ENCODE peak calls at places on chromosomes 2 and 18, in nine cellular contexts. G, X, W, J, F, K, H, A and P are unnamed samples.

GRCh38 chr18:10487161-10487560 is 32.7 kb downstream of the APCDD1 start:
- DNase-seq in K (no peak), G (no peak), J (no peak), A (no peak), H (peak), F (no peak), X (no peak), W (no peak), P (no peak)

GRCh38 chr2:121828281-121828731 is 72.9 kb downstream of the TSN start:
- DNase-seq in F (no peak), H (no peak), J (peak), X (no peak), G (no peak), A (no peak), W (no peak), K (no peak), P (no peak)

GRCh38 chr18:49017813-49018552 is 67.2 kb upstream of the SMAD7 start:
- DNase-seq in J (no peak), W (no peak), X (no peak), F (no peak), A (no peak), K (no peak), G (no peak), H (no peak), P (no peak)

GRCh38 chr2:11996618-11997017 is 250.2 kb downstream of the LPIN1 start:
- DNase-seq in J (peak), X (peak), W (no peak), A (no peak), H (no peak), F (no peak), G (no peak), K (no peak), P (no peak)

GRCh38 chr2:190947711-190948251 is 66.2 kb downstream of the STAT1 start:
- DNase-seq in J (peak), A (no peak), W (no peak), F (no peak), X (peak), K (no peak), G (no peak), H (no peak), P (no peak)

GRCh38 chr2:116718451-116718850 is 1096.0 kb upstream of the DDX18 start:
- DNase-seq in H (no peak), F (no peak), K (no peak), J (peak), G (no peak), X (no peak), W (no peak), A (no peak), P (no peak)

GRCh38 chr2:134014196-134014960 is 239.5 kb upstream of the MGAT5 start:
- DNase-seq in H (no peak), A (no peak), X (peak), J (no peak), F (no peak), G (no peak), W (no peak), K (no peak), P (no peak)

GRCh38 chr2:166610180-166610919 is 116.3 kb upstream of the SCN7A start:
- DNase-seq in X (no peak), A (no peak), J (peak), F (no peak), W (peak), H (no peak), K (no peak), G (peak), P (no peak)

GRCh38 chr2:85717308-85718005 is 23.3 kb downstream of the GNLY start:
- DNase-seq in H (no peak), W (no peak), K (no peak), A (no peak), X (peak), F (no peak), G (no peak), J (no peak), P (no peak)

GRCh38 chr2:189466046-189466445 is 24.8 kb downstream of the WDR75 start:
- DNase-seq in J (no peak), X (no peak), F (no peak), G (no peak), A (no peak), K (no peak), W (no peak), H (no peak), P (no peak)

GRCh38 chr2:68203587-68203986 is 45.9 kb downstream of the PNO1 start:
- DNase-seq in G (no peak), H (peak), W (no peak), K (no peak), J (no peak), X (no peak), A (no peak), F (no peak), P (no peak)

GRCh38 chr2:239772721-239773120 is 252.4 kb downstream of the NDUFA10 start:
- DNase-seq in F (no peak), W (no peak), X (no peak), J (no peak), K (no peak), A (no peak), H (no peak), G (no peak), P (no peak)

GRCh38 chr2:85741811-85742507 is 11.8 kb upstream of the ATOH8 start:
- DNase-seq in G (no peak), K (peak), W (no peak), A (no peak), X (no peak), J (peak), F (no peak), H (no peak), P (no peak)

GRCh38 chr18:80244956-80245730 is 2.2 kb downstream of the PARD6G start:
- DNase-seq in A (no peak), X (no peak), H (no peak), F (no peak), W (no peak), G (peak), J (no peak), K (no peak), P (no peak)

GRCh38 chr2:2328847-2329246 is 2.2 kb downstream of the MYT1L start:
- DNase-seq in F (no peak), A (no peak), K (peak), H (no peak), X (no peak), G (no peak), W (peak), J (no peak), P (no peak)

GRCh38 chr2:46988733-46989481 is 73.3 kb upstream of the MCFD2 start:
- DNase-seq in K (no peak), J (no peak), W (peak), G (no peak), A (no peak), X (no peak), F (no peak), H (peak), P (no peak)

GRCh38 chr2:95058989-95059601 is 33.6 kb downstream of the MAL start:
- DNase-seq in A (no peak), H (no peak), J (no peak), K (no peak), F (no peak), W (no peak), G (no peak), X (no peak), P (no peak)

GRCh38 chr2:189982777-189983394 is 79.6 kb downstream of the MSTN start:
- DNase-seq in W (no peak), G (no peak), K (no peak), A (no peak), J (no peak), H (peak), F (no peak), X (no peak), P (no peak)